ENCODE peak calls at places on chromosomes 11 and 22, in ten cellular contexts. A is fibroblast of lung, N is SK-N-SH, P is K562, R is H9, U is neural progenitor cell, Z is IMR-90, L is PC-3, E is mammary epithelial cell, T is HepG2. V is an unnamed sample.

GRCh38 chr11:69008774-69009440 is 4.1 kb downstream of the MRGPRF start:
- DNase-seq in U (no peak), R (peak), T (peak), P (peak), L (peak), E (peak), A (peak), N (peak), Z (peak), V (no peak)

GRCh38 chr22:22484023-22484422 is 24.5 kb downstream of the ZNF280B start:
- DNase-seq in P (no peak), T (no peak), E (no peak), N (no peak), A (no peak), R (no peak), Z (no peak), U (no peak), L (no peak), V (no peak)

GRCh38 chr22:46336119-46337078 is 885 bp downstream of the TRMU start:
- DNase-seq in R (no peak), A (peak), L (peak), N (peak), P (peak), U (peak), T (peak), Z (peak), E (peak), V (peak)

GRCh38 chr11:124581817-124582216 is 12.0 kb downstream of the OR8A1 start:
- DNase-seq in A (no peak), N (no peak), R (no peak), L (no peak), P (peak), Z (no peak), U (no peak), T (no peak), E (no peak), V (no peak)

GRCh38 chr11:31160504-31161422 is 208.8 kb downstream of the DCDC1 start:
- DNase-seq in T (peak), U (peak), P (no peak), N (no peak), Z (no peak), A (no peak), R (no peak), L (peak), E (no peak), V (no peak)

GRCh38 chr22:40178417-40179409 is 988 bp downstream of the TNRC6B start:
- DNase-seq in A (peak), P (no peak), R (peak), N (peak), T (peak), Z (peak), U (peak), E (no peak), L (peak), V (peak)

GRCh38 chr22:37639070-37639760 is at the start of gene SH3BP1:
- DNase-seq in R (peak), E (peak), N (peak), L (peak), U (peak), A (peak), Z (no peak), T (peak), P (peak), V (peak)

GRCh38 chr11:69817265-69818236 is 1.7 kb downstream of the FGF3 start:
- DNase-seq in L (peak), T (no peak), R (no peak), N (peak), A (no peak), E (peak), Z (no peak), P (no peak), U (peak), V (no peak)

GRCh38 chr11:27392715-27393114 is 29.7 kb upstream of the CCDC34 start:
- DNase-seq in Z (peak), P (peak), T (peak), U (peak), R (no peak), L (peak), A (peak), E (peak), N (no peak), V (no peak)

GRCh38 chr11:103433976-103434375 is 324.8 kb downstream of the DYNC2H1 start:
- DNase-seq in R (no peak), L (peak), P (no peak), E (no peak), A (peak), N (no peak), Z (peak), T (no peak), U (no peak), V (no peak)

GRCh38 chr22:44396727-44397722 is 84.3 kb upstream of the SHISAL1 start:
- DNase-seq in P (no peak), L (no peak), A (no peak), E (no peak), U (no peak), T (no peak), N (peak), Z (no peak), R (peak), V (no peak)

GRCh38 chr11:31799794-31800397 is 11.2 kb downstream of the PAX6 start:
- DNase-seq in T (no peak), L (no peak), P (no peak), U (peak), N (peak), R (no peak), A (no peak), E (no peak), Z (no peak), V (no peak)

GRCh38 chr11:103730151-103730940 is 306.1 kb upstream of the DDI1 start:
- DNase-seq in R (no peak), A (peak), U (peak), Z (peak), P (no peak), T (no peak), L (peak), N (no peak), E (peak), V (no peak)

GRCh38 chr11:65251476-65251875 is 10.3 kb upstream of the POLA2 start:
- DNase-seq in R (no peak), P (no peak), U (no peak), E (no peak), A (peak), T (no peak), L (peak), N (no peak), Z (peak), V (no peak)

DNA sequence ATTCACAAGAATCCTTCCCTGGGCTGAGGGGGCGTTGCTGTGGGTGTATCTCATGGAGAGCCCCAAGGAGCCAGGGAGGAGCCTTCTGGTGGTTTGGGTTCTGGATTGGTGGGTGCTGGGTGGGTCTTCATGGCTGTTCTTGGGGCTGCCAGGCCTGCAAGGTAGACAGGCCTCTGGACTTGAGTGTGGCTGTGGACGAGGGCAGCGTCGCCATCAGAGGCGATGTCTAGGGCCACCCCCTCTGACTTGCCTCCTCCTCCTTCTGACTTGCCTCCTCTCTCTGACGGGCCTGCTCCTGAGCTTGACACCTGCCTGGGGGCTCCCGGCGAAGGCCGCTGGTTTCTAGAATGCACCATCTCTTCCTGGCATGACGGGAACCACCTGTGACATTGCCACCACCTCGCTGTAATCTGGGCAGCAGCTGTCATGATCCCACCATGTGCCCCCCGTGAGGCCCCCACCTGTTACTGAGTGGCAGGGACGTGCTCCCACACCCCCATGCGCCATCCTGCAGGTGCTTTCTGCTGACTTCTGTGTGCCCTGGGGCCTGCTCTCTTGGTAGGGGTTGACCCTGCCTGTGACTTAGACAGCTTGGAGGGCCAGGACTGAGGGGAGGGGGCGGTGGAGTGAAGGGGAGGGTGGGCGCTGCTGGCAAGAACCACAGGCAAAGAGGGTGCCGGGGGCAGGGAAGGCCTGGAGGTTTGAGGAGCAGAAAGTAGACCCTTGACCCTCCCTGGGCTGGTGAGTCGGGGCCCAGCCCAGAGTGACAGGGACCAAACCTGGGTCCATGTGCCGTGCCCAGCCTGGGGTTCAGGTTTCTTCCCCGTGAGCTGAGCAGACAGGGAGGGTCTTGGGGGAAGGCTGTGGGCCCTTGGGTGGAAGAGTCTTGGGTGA is 17.5 kb downstream of the KCNQ1 start:
- DNase-seq in Z (no peak), E (no peak), R (no peak), U (no peak), L (no peak), A (no peak), N (no peak), P (no peak), T (no peak), V (no peak)
- H3K27ac ChIP-seq in Z (no peak), E (no peak), R (no peak), U (no peak), L (no peak), A (no peak), N (no peak), P (no peak), T (no peak), V (no peak)

DNA sequence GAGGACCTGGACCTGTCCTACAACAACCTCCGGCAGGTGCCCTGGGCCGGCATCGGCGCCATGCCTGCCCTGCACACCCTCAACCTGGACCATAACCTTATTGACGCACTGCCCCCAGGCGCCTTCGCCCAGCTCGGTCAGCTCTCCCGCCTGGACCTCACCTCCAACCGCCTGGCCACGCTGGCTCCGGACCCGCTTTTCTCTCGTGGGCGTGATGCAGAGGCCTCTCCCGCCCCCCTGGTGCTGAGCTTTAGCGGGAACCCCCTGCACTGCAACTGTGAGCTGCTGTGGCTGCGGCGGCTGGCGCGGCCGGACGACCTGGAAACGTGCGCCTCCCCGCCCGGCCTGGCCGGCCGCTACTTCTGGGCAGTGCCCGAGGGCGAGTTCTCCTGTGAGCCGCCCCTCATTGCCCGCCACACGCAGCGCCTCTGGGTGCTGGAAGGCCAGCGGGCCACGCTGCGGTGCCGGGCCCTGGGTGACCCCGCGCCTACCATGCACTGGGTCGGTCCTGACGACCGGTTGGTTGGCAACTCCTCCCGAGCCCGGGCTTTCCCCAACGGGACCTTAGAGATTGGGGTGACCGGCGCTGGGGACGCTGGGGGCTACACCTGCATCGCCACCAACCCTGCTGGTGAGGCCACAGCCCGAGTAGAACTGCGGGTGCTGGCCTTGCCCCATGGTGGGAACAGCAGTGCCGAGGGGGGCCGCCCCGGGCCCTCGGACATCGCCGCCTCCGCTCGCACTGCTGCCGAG is 1.5 kb downstream of the LRFN4 start:
- DNase-seq in A (no peak), R (no peak), L (no peak), T (no peak), N (no peak), U (no peak), P (no peak), Z (no peak), E (no peak), V (no peak)
- H3K9ac ChIP-seq in A (no peak), R (no peak), L (no peak), T (no peak), N (no peak), U (no peak), P (no peak), Z (no peak), E (no peak), V (no peak)

GRCh38 chr11:47944555-47945128 is 35.7 kb upstream of the PTPRJ start:
- DNase-seq in T (no peak), P (no peak), L (peak), Z (no peak), U (no peak), A (no peak), N (no peak), E (peak), R (no peak), V (no peak)

GRCh38 chr11:47946682-47947575 is 33.4 kb upstream of the PTPRJ start:
- DNase-seq in R (peak), L (peak), E (peak), N (no peak), Z (peak), T (no peak), U (no peak), A (peak), P (peak), V (no peak)

GRCh38 chr11:47950396-47950795 is 30.0 kb upstream of the PTPRJ start:
- DNase-seq in P (no peak), U (no peak), L (no peak), Z (no peak), E (no peak), R (no peak), N (no peak), T (no peak), A (no peak), V (peak)

GRCh38 chr11:47943721-47944554 is 36.4 kb upstream of the PTPRJ start:
- DNase-seq in Z (no peak), A (no peak), R (peak), L (no peak), P (peak), T (no peak), E (no peak), U (peak), N (no peak), V (no peak)

DNA sequence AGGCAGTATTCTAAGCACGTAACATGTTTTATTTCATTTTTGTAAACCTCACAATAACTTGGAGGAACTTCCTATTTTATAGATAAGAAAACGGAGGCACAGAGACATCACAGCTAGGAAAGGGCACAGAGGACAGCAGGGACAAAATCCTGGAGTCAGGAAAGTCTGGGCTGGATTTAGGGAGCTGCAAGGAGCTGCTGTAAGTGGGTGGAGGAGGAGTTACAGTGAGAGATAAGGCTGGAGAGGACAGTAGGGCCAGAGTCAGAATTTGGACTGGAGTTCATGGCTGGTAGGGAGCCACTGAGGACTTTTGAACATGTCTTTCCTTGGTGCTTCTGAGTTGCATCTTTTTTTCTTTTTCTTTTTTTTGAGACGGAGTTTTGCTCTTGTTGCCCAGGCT is 32.2 kb upstream of the PTPRJ start:
- DNase-seq in Z (no peak), E (no peak), N (no peak), U (no peak), R (peak), P (peak), A (no peak), L (no peak), T (no peak), V (no peak)
- H2AFZ ChIP-seq in Z (no peak), E (no peak), N (no peak), U (no peak), R (no peak), P (peak), A (no peak), L (no peak), T (no peak), V (no peak)

GRCh38 chr11:133808393-133809140 is 36.7 kb downstream of the SPATA19 start:
- DNase-seq in T (no peak), U (no peak), E (no peak), R (no peak), A (no peak), L (no peak), P (no peak), N (no peak), Z (no peak), V (no peak)
- H3K27ac ChIP-seq in T (no peak), U (no peak), E (no peak), R (no peak), A (no peak), L (no peak), P (no peak), N (no peak), Z (no peak), V (no peak)

GRCh38 chr11:518463-519202 is 11.6 kb upstream of the RNH1 start:
- DNase-seq in L (peak), E (peak), A (peak), P (peak), T (peak), Z (peak), U (peak), R (peak), N (peak), V (no peak)
- H3K9ac ChIP-seq in L (no peak), E (no peak), A (no peak), P (peak), T (peak), Z (no peak), U (no peak), R (no peak), N (no peak), V (no peak)

GRCh38 chr22:25282346-25282670 is 62.9 kb downstream of the CRYBB2 start:
- DNase-seq in P (no peak), T (no peak), R (no peak), L (no peak), E (no peak), N (no peak), A (no peak), Z (no peak), U (no peak), V (no peak)
- H2AFZ ChIP-seq in P (no peak), T (no peak), R (no peak), L (no peak), E (peak), N (no peak), A (no peak), Z (no peak), U (peak), V (no peak)

GRCh38 chr11:12170984-12171383 is 60.6 kb downstream of the MICAL2 start:
- DNase-seq in L (no peak), E (no peak), U (no peak), A (peak), T (no peak), N (no peak), P (no peak), R (no peak), Z (peak), V (no peak)

GRCh38 chr11:12174145-12175143 is 64.1 kb downstream of the MICAL2 start:
- DNase-seq in N (no peak), Z (peak), U (no peak), T (no peak), R (no peak), L (peak), P (no peak), E (peak), A (no peak), V (no peak)

GRCh38 chr11:12171921-12172320 is 61.5 kb downstream of the MICAL2 start:
- DNase-seq in L (no peak), R (no peak), N (no peak), U (no peak), E (no peak), A (no peak), P (no peak), Z (no peak), T (no peak), V (no peak)

GRCh38 chr11:12172493-12173013 is 62.2 kb downstream of the MICAL2 start:
- DNase-seq in U (no peak), P (peak), N (no peak), T (no peak), Z (no peak), L (no peak), E (no peak), A (no peak), R (no peak), V (no peak)

GRCh38 chr11:12173111-12173510 is 62.7 kb downstream of the MICAL2 start:
- DNase-seq in P (no peak), T (no peak), N (no peak), U (no peak), A (no peak), Z (no peak), E (no peak), R (no peak), L (no peak), V (no peak)
- H3K27ac ChIP-seq in P (peak), T (no peak), N (peak), U (no peak), A (peak), Z (no peak), E (peak), R (no peak), L (peak), V (no peak)

GRCh38 chr22:17786435-17787158 is 12.3 kb upstream of the BID start:
- DNase-seq in U (peak), P (peak), E (peak), L (no peak), R (peak), N (no peak), A (peak), T (peak), Z (no peak), V (peak)
- H3K9ac ChIP-seq in U (no peak), P (peak), E (no peak), L (no peak), R (no peak), N (no peak), A (no peak), T (peak), Z (no peak), V (no peak)

V was measured in DND-41.